ENCODE peak calls at places on chromosomes 7 and 10, in five cellular contexts. G, P, I, E and M are unnamed samples.

GRCh38 chr7:26192485-26193087 is 8.0 kb downstream of the HNRNPA2B1 start:
- DNase-seq in G (no peak), P (no peak), I (no peak), E (no peak), M (no peak)

GRCh38 chr7:135773451-135773850 is 24.8 kb upstream of the FAM180A start:
- DNase-seq in G (no peak), P (no peak), I (no peak), E (no peak), M (no peak)

GRCh38 chr10:103967433-103968142 is 648 bp downstream of the SLK start:
- DNase-seq in G (peak), P (no peak), I (no peak), E (no peak), M (peak)

GRCh38 chr10:45421231-45422097 is 47.4 kb downstream of the ALOX5 start:
- DNase-seq in G (no peak), P (no peak), I (no peak), E (no peak), M (no peak)

GRCh38 chr7:37267251-37267650 is 181.4 kb downstream of the ELMO1 start:
- DNase-seq in G (no peak), P (no peak), I (no peak), E (no peak), M (no peak)

GRCh38 chr10:99784025-99784730 is 1.7 kb downstream of the ABCC2 start:
- DNase-seq in G (no peak), P (no peak), I (no peak), E (no peak), M (no peak)

GRCh38 chr10:44399478-44400451 is 14.9 kb upstream of the CXCL12 start:
- DNase-seq in G (no peak), P (no peak), I (no peak), E (no peak), M (no peak)

GRCh38 chr7:43072530-43072929 is 39.9 kb upstream of the HECW1 start:
- DNase-seq in G (no peak), P (no peak), I (no peak), E (no peak), M (no peak)

GRCh38 chr7:77566421-77566820 is 29.3 kb downstream of the PTPN12 start:
- DNase-seq in G (no peak), P (no peak), I (no peak), E (no peak), M (no peak)

GRCh38 chr7:44761207-44762161 is 12.8 kb downstream of the ZMIZ2 start:
- DNase-seq in G (no peak), P (no peak), I (peak), E (peak), M (no peak)

GRCh38 chr7:112462236-112462635 is 12.0 kb downstream of the IFRD1 start:
- DNase-seq in G (no peak), P (no peak), I (peak), E (no peak), M (no peak)

GRCh38 chr10:28149760-28150159 is 150.9 kb upstream of the ODAD2 start:
- DNase-seq in G (no peak), P (no peak), I (no peak), E (no peak), M (no peak)

GRCh38 chr10:133001114-133001513 is 58.7 kb upstream of the CFAP46 start:
- DNase-seq in G (no peak), P (no peak), I (no peak), E (no peak), M (no peak)

GRCh38 chr7:78530351-78530750 is 731.8 kb downstream of the PHTF2 start:
- DNase-seq in G (no peak), P (no peak), I (no peak), E (no peak), M (no peak)